ENCODE peak calls at places on chromosome 20, in five cellular contexts. A is lower lobe of right lung, Q is body of pancreas, Z is GM13976, W is NCI-H1092. F is an unnamed sample.

GRCh38 chr20:63054103-63054474 is 47.3 kb upstream of the BHLHE23 start:
- DNase-seq in A (peak), Q (peak), Z (no peak), W (no peak), F (no peak)

GRCh38 chr20:57621426-57622200 is 1.4 kb upstream of the ZBP1 start:
- DNase-seq in A (no peak), Q (no peak), Z (no peak), W (no peak), F (no peak)

GRCh38 chr20:36181934-36182603 is 27.5 kb downstream of the EPB41L1 start:
- DNase-seq in A (no peak), Q (no peak), Z (no peak), W (no peak), F (no peak)

GRCh38 chr20:57659131-57659788 is 39.0 kb upstream of the ZBP1 start:
- DNase-seq in A (peak), Q (no peak), Z (peak), W (no peak), F (peak)

GRCh38 chr20:47233333-47234188 is 122.9 kb downstream of the ZMYND8 start:
- DNase-seq in A (no peak), Q (no peak), Z (no peak), W (no peak), F (no peak)

GRCh38 chr20:3358676-3359340 is 48.7 kb downstream of the DNAAF9 start:
- DNase-seq in A (no peak), Q (no peak), Z (no peak), W (no peak), F (no peak)

GRCh38 chr20:3766832-3767433 is 620 bp downstream of the ADISSP start:
- DNase-seq in A (peak), Q (no peak), Z (no peak), W (no peak), F (no peak)

GRCh38 chr20:21100590-21101452 is 5.3 kb downstream of the LINC00237 start:
- DNase-seq in A (peak), Q (no peak), Z (peak), W (peak), F (peak)

GRCh38 chr20:1322511-1323245 is 6.3 kb downstream of the SDCBP2 start:
- DNase-seq in A (no peak), Q (no peak), Z (no peak), W (no peak), F (no peak)

GRCh38 chr20:5039255-5039657 is 37.9 kb upstream of the SLC23A2 start:
- DNase-seq in A (no peak), Q (no peak), Z (peak), W (no peak), F (no peak)

GRCh38 chr20:1526310-1526709 is 31.2 kb downstream of the SIRPD start:
- DNase-seq in A (no peak), Q (no peak), Z (no peak), W (no peak), F (no peak)

GRCh38 chr20:62500237-62500864 is 24.6 kb upstream of the GATA5 start:
- DNase-seq in A (peak), Q (peak), Z (peak), W (peak), F (peak)